ENCODE peak calls at places on chromosomes 2 and 18, in nine cellular contexts. R is cardiac muscle cell; O is fibroblast of lung; U is A673; W is SK-N-SH; B is heart left ventricle; X is CD8-positive, alpha-beta memory T cell; E is thoracic aorta; K is astrocyte. D is an unnamed sample. For H3K9me3 and H3K36me3, the result is how much of the 10 kb centered on the place peaks cover.

GRCh38 chr2:43724728-43725526 is 48.7 kb upstream of the C1GALT1C1L start:
- DNase-seq in R (peak), O (no peak), U (no peak), W (no peak), B (no peak), X (no peak), E (no peak), K (peak), D (no peak)

GRCh38 chr2:223563462-223563861 is 38.7 kb downstream of the SCG2 start:
- DNase-seq in R (peak), O (peak), U (peak), W (peak), B (no peak), X (no peak), E (no peak), K (peak), D (no peak)

GRCh38 chr18:52694804-52695203 is 354.8 kb downstream of the DCC start:
- DNase-seq in R (peak), O (peak), U (peak), W (peak), B (no peak), X (no peak), E (no peak), K (no peak), D (no peak)

GRCh38 chr18:58135806-58136331 is 91.8 kb downstream of the NEDD4L start:
- DNase-seq in R (peak), O (peak), U (peak), W (peak), B (peak), X (peak), E (no peak), K (peak), D (no peak)

GRCh38 chr2:127535422-127535901 is at the start of gene MYO7B:
- DNase-seq in R (no peak), O (no peak), U (no peak), W (no peak), B (no peak), X (no peak), E (no peak), K (no peak), D (peak)

GRCh38 chr18:61606759-61607158 is 273.5 kb downstream of the CDH20 start:
- DNase-seq in R (peak), O (peak), U (peak), W (no peak), B (peak), X (no peak), E (peak), K (peak), D (peak)

GRCh38 chr2:175844169-175844568 is 157.9 kb downstream of the LNPK start:
- DNase-seq in R (peak), O (peak), U (no peak), W (no peak), B (no peak), X (no peak), E (no peak), K (peak), D (no peak)

GRCh38 chr2:236852977-236853374 is 232.7 kb upstream of the COPS8 start:
- DNase-seq in R (no peak), O (no peak), U (no peak), W (no peak), B (no peak), X (no peak), E (no peak), K (no peak), D (no peak)

GRCh38 chr2:18910843-18911242 is 321.5 kb upstream of the NT5C1B start:
- DNase-seq in R (peak), O (peak), U (peak), W (no peak), B (no peak), X (no peak), E (no peak), K (peak), D (no peak)

DNA sequence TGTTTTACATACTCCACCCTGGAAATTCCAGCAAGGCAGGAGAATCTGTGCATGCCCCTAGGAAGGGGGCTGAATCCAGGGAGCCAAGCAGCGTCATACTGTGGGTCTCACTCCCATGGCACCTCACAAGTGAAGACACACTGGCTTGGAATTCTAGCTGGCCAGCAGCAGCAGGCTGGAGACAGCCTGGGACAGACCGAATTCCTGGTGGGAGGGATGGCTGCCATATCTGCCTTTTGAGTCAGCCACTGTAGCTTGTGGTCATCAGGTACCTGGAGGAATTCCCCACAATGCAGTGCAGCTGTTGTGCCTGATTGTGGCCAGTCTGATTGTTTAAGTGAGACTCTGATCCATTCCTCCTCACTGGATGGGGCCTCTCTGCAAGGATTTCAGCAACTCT is 1817.3 kb downstream of the SUCLG1 start:
- DNase-seq in R (no peak), O (no peak), U (no peak), W (no peak), B (no peak), X (no peak), E (no peak), K (peak), D (no peak)
- H3K9me3 ChIP-seq in R (under half), O (under half), U (under half), W (under half), B (under half), X (under half), E (under half), K (under half), D (under half)

DNA sequence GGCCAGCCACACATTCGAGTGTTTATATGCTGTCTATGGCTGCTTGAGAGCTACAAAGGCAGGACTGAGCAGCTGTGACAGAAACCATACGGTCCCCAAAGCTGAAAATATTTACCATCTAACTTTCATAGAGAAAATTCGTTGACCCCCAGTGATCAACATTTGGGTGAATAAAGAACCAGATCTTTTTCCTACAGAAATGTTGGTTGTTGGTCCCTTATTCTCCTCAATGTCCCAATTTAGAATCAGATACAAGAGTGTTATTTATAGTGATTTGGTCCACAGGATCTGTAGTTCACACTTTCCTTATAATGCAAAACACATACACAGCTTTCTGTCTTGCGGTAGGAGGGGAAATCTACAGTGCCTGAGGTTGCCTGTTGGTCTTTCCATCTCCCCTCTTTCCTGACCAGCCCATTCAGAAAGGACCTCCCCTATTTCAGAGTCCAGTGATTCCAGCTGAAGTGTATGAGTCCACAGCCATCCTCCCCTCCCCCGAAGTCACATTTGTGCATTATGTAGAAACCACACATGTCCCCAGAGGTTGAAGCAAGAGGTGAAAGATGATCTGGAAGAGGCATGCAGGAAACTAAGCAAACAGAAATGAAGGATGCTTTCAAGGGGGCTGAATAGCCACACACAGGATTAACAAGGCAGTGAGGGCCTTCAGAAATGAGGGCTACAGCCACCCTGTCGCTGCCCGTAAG is 61.9 kb downstream of the SPRED2 start:
- DNase-seq in R (peak), O (no peak), U (no peak), W (no peak), B (no peak), X (no peak), E (no peak), K (no peak), D (no peak)
- H3K4me3 ChIP-seq in R (no peak), O (no peak), U (no peak), W (no peak), B (no peak), X (no peak), E (no peak), K (no peak), D (no peak)

GRCh38 chr2:136017786-136018185 is 32.4 kb upstream of the DARS1 start:
- DNase-seq in R (no peak), O (no peak), U (no peak), W (no peak), B (no peak), X (no peak), E (no peak), K (no peak), D (no peak)

GRCh38 chr2:136019825-136020224 is 34.4 kb upstream of the DARS1 start:
- DNase-seq in R (no peak), O (no peak), U (no peak), W (peak), B (no peak), X (no peak), E (no peak), K (no peak), D (no peak)

GRCh38 chr2:136021406-136021805 is 36.0 kb upstream of the DARS1 start:
- DNase-seq in R (no peak), O (no peak), U (no peak), W (no peak), B (no peak), X (no peak), E (no peak), K (no peak), D (no peak)

GRCh38 chr2:136020831-136021230 is 35.4 kb upstream of the DARS1 start:
- DNase-seq in R (no peak), O (no peak), U (no peak), W (no peak), B (no peak), X (no peak), E (no peak), K (no peak), D (no peak)

GRCh38 chr2:136019304-136019703 is 33.9 kb upstream of the DARS1 start:
- DNase-seq in R (no peak), O (no peak), U (no peak), W (peak), B (no peak), X (no peak), E (no peak), K (no peak), D (no peak)
- H3K36me3 ChIP-seq in R (under half), O (under half), U (under half), W (under half), B (under half), X (under half), E (under half), K (under half), D (under half)

GRCh38 chr2:212379103-212379502 is 159.5 kb downstream of the ERBB4 start:
- DNase-seq in R (peak), O (no peak), U (no peak), W (peak), B (no peak), X (no peak), E (no peak), K (peak), D (no peak)
- H3K9me3 ChIP-seq in R (under half), O (under half), U (under half), W (under half), B (under half), X (under half), E (under half), K (under half), D (under half)

GRCh38 chr2:128734521-128735295 is 416.0 kb upstream of the HS6ST1 start:
- DNase-seq in R (peak), O (peak), U (peak), W (peak), B (no peak), X (no peak), E (no peak), K (peak), D (peak)
- H3K4me3 ChIP-seq in R (no peak), O (no peak), U (no peak), W (no peak), B (no peak), X (no peak), E (no peak), K (no peak), D (no peak)

DNA sequence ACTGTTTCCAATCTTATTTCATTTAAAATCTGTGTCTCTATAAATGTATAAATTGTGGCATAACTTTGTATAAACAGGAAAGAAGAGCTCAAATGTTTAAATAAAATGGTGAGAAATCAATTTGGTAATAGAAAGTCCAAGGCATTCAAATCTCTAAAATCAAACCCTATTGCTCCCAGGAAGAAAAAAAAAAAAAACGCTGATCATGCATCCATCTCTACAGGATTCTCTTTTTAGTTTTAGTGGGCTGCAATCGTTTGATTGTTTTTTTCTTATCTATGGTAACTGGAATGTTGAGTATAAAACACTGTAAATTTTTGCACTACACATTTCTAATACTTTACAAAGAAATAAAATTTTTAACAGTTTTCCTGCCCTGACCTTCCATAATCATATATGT is 75.6 kb downstream of the NCKAP1 start:
- DNase-seq in R (no peak), O (no peak), U (no peak), W (no peak), B (no peak), X (no peak), E (no peak), K (no peak), D (no peak)
- H3K36me3 ChIP-seq in R (under half), O (under half), U (under half), W (half or more), B (half or more), X (under half), E (under half), K (under half), D (under half)